ENCODE peak calls at places on chromosomes 3 and 15, in ten cellular contexts. D is HCT116; L is aorta; J is naive thymus-derived CD8-positive, alpha-beta T cell; B is left cardiac atrium; N is activated CD8-positive, alpha-beta memory T cell treated with anti-CD3 and anti-CD28 coated beads, Interleukin-2, amount 10 ng/mL, durations not matched to agents 7 days and 5 days; X is CD4-positive, alpha-beta T cell; W is activated naive CD8-positive, alpha-beta T cell treated with anti-CD3 and anti-CD28 coated beads, Interleukin-2, amount 10 ng/mL, durations not matched to agents 7 days and 5 days; E is heart right ventricle; F is heart left ventricle. Z is an unnamed sample.

GRCh38 chr3:14552717-14553116 is 12.6 kb upstream of the GRIP2 start:
- ATAC-seq in D (no peak), L (no peak), J (no peak), B (no peak), N (no peak), X (no peak), W (no peak), E (no peak), F (no peak), Z (no peak)

GRCh38 chr3:186974824-186975281 is 44.5 kb downstream of the ST6GAL1 start:
- ATAC-seq in D (no peak), L (no peak), J (no peak), B (peak), N (no peak), X (no peak), W (no peak), E (no peak), F (peak), Z (no peak)

GRCh38 chr3:171792549-171792948 is 17.7 kb downstream of the PLD1 start:
- ATAC-seq in D (no peak), L (no peak), J (no peak), B (no peak), N (no peak), X (no peak), W (no peak), E (no peak), F (no peak), Z (no peak)

GRCh38 chr15:99845009-99845408 is 111.8 kb upstream of the LYSMD4 start:
- ATAC-seq in D (no peak), L (no peak), J (no peak), B (no peak), N (peak), X (no peak), W (peak), E (no peak), F (no peak), Z (no peak)

GRCh38 chr3:158443632-158444031 is 127.4 kb upstream of the MLF1 start:
- ATAC-seq in D (no peak), L (no peak), J (no peak), B (no peak), N (peak), X (no peak), W (no peak), E (no peak), F (no peak), Z (no peak)

GRCh38 chr3:12388185-12388584 is 96.1 kb upstream of the TSEN2 start:
- ATAC-seq in D (no peak), L (no peak), J (no peak), B (no peak), N (no peak), X (no peak), W (no peak), E (no peak), F (no peak), Z (no peak)

GRCh38 chr3:17655743-17656142 is 86.7 kb downstream of the TBC1D5 start:
- ATAC-seq in D (no peak), L (no peak), J (no peak), B (no peak), N (no peak), X (no peak), W (no peak), E (no peak), F (no peak), Z (no peak)

GRCh38 chr3:43629741-43630140 is 7.9 kb upstream of the ANO10 start:
- ATAC-seq in D (no peak), L (no peak), J (no peak), B (no peak), N (no peak), X (no peak), W (no peak), E (no peak), F (no peak), Z (no peak)

GRCh38 chr3:179000144-179000543 is 71.5 kb downstream of the ZMAT3 start:
- ATAC-seq in D (no peak), L (no peak), J (no peak), B (no peak), N (peak), X (no peak), W (peak), E (no peak), F (no peak), Z (no peak)

GRCh38 chr3:11764931-11765363 is 81.7 kb downstream of the TAMM41 start:
- ATAC-seq in D (peak), L (no peak), J (no peak), B (no peak), N (peak), X (no peak), W (peak), E (no peak), F (no peak), Z (no peak)

GRCh38 chr15:40333922-40334492 is 6.7 kb downstream of the CCDC9B start:
- ATAC-seq in D (no peak), L (peak), J (peak), B (peak), N (no peak), X (peak), W (peak), E (peak), F (peak), Z (no peak)

GRCh38 chr3:121914081-121914998 is 20.1 kb downstream of the SLC15A2 start:
- ATAC-seq in D (no peak), L (no peak), J (no peak), B (no peak), N (no peak), X (no peak), W (no peak), E (no peak), F (no peak), Z (no peak)

GRCh38 chr3:110272525-110272924 is 799.1 kb upstream of the NECTIN3 start:
- ATAC-seq in D (no peak), L (no peak), J (no peak), B (no peak), N (no peak), X (no peak), W (no peak), E (no peak), F (no peak), Z (no peak)